ENCODE peak calls at places on chromosomes 13 and 19, in eight cellular contexts. One of them, this sample, is unnamed.
A peak's percentile ranks its signal among the peaks of the same experiment; 100 is the strongest.

GRCh38 chr13:28530729-28531194 is 35.8 kb upstream of the FLT1 start:
- DNase-seq in PC-9: no peak
- DNase-seq in AG09309: no peak
- DNase-seq in brain microvascular endothelial cell: no peak
- DNase-seq in colonic mucosa: no peak
- DNase-seq in omental fat pad: no peak
- DNase-seq in AG04450: no peak
- DNase-seq in vagina: no peak
- DNase-seq in this sample: no peak

GRCh38 chr13:27953671-27954405 is 15.3 kb downstream of the CDX2 start:
- DNase-seq in PC-9: peak; percentile 6
- DNase-seq in AG09309: peak; percentile 7
- DNase-seq in brain microvascular endothelial cell: peak; percentile 23
- DNase-seq in colonic mucosa: peak; percentile 82
- DNase-seq in omental fat pad: no peak
- DNase-seq in AG04450: peak; percentile 10
- DNase-seq in vagina: no peak
- DNase-seq in this sample: peak; percentile 70

GRCh38 chr19:19062454-19063182 is 1.2 kb upstream of the SLC25A42 start:
- DNase-seq in PC-9: no peak
- DNase-seq in AG09309: no peak
- DNase-seq in brain microvascular endothelial cell: peak; percentile 11
- DNase-seq in colonic mucosa: no peak
- DNase-seq in omental fat pad: no peak
- DNase-seq in AG04450: peak; percentile 11
- DNase-seq in vagina: no peak
- DNase-seq in this sample: peak; percentile 51

GRCh38 chr13:114222461-114222968 is 12.2 kb upstream of the CDC16 start:
- DNase-seq in PC-9: no peak
- DNase-seq in AG09309: no peak
- DNase-seq in brain microvascular endothelial cell: peak; percentile 58
- DNase-seq in colonic mucosa: no peak
- DNase-seq in omental fat pad: no peak
- DNase-seq in AG04450: no peak
- DNase-seq in vagina: peak; percentile 75
- DNase-seq in this sample: no peak

GRCh38 chr13:101144808-101145419 is 271.4 kb downstream of the NALCN start:
- DNase-seq in PC-9: peak; percentile 7
- DNase-seq in AG09309: no peak
- DNase-seq in brain microvascular endothelial cell: peak; percentile 22
- DNase-seq in colonic mucosa: no peak
- DNase-seq in omental fat pad: no peak
- DNase-seq in AG04450: peak; percentile 29
- DNase-seq in vagina: no peak
- DNase-seq in this sample: peak; percentile 67

GRCh38 chr13:20136781-20137703 is 23.8 kb downstream of the GJA3 start:
- DNase-seq in PC-9: peak; percentile 32
- DNase-seq in AG09309: no peak
- DNase-seq in brain microvascular endothelial cell: no peak
- DNase-seq in colonic mucosa: peak; percentile 68
- DNase-seq in omental fat pad: no peak
- DNase-seq in AG04450: no peak
- DNase-seq in vagina: peak; percentile 62
- DNase-seq in this sample: no peak

GRCh38 chr13:19794552-19795143 is 11.9 kb upstream of the PSPC1 start:
- DNase-seq in PC-9: peak; percentile 71
- DNase-seq in AG09309: no peak
- DNase-seq in brain microvascular endothelial cell: no peak
- DNase-seq in colonic mucosa: no peak
- DNase-seq in omental fat pad: no peak
- DNase-seq in AG04450: no peak
- DNase-seq in vagina: no peak
- DNase-seq in this sample: no peak

GRCh38 chr13:110018009-110018408 is 231.6 kb upstream of the IRS2 start:
- DNase-seq in PC-9: no peak
- DNase-seq in AG09309: no peak
- DNase-seq in brain microvascular endothelial cell: no peak
- DNase-seq in colonic mucosa: no peak
- DNase-seq in omental fat pad: no peak
- DNase-seq in AG04450: no peak
- DNase-seq in vagina: no peak
- DNase-seq in this sample: no peak

GRCh38 chr13:113532156-113532806 is 41.8 kb upstream of the DCUN1D2 start:
- DNase-seq in PC-9: peak; percentile 85
- DNase-seq in AG09309: no peak
- DNase-seq in brain microvascular endothelial cell: no peak
- DNase-seq in colonic mucosa: no peak
- DNase-seq in omental fat pad: no peak
- DNase-seq in AG04450: no peak
- DNase-seq in vagina: no peak
- DNase-seq in this sample: no peak

GRCh38 chr13:37403776-37404497 is 194.6 kb downstream of the POSTN start:
- DNase-seq in PC-9: no peak
- DNase-seq in AG09309: peak; percentile 94
- DNase-seq in brain microvascular endothelial cell: peak; percentile 87
- DNase-seq in colonic mucosa: no peak
- DNase-seq in omental fat pad: no peak
- DNase-seq in AG04450: peak; percentile 73
- DNase-seq in vagina: no peak
- DNase-seq in this sample: no peak

GRCh38 chr19:39915101-39915847 is 19.2 kb downstream of the FCGBP start:
- DNase-seq in PC-9: no peak
- DNase-seq in AG09309: no peak
- DNase-seq in brain microvascular endothelial cell: no peak
- DNase-seq in colonic mucosa: peak; percentile 20
- DNase-seq in omental fat pad: no peak
- DNase-seq in AG04450: no peak
- DNase-seq in vagina: no peak
- DNase-seq in this sample: no peak

GRCh38 chr13:40371531-40372125 is 294.8 kb downstream of the FOXO1 start:
- DNase-seq in PC-9: no peak
- DNase-seq in AG09309: no peak
- DNase-seq in brain microvascular endothelial cell: no peak
- DNase-seq in colonic mucosa: no peak
- DNase-seq in omental fat pad: no peak
- DNase-seq in AG04450: no peak
- DNase-seq in vagina: no peak
- DNase-seq in this sample: no peak

GRCh38 chr19:13428352-13428751 is 77.9 kb downstream of the CACNA1A start:
- DNase-seq in PC-9: no peak
- DNase-seq in AG09309: no peak
- DNase-seq in brain microvascular endothelial cell: peak; percentile 26
- DNase-seq in colonic mucosa: peak; percentile 17
- DNase-seq in omental fat pad: no peak
- DNase-seq in AG04450: peak; percentile 3
- DNase-seq in vagina: no peak
- DNase-seq in this sample: peak; percentile 42
- TF ChIP-seq CTCF in PC-9: peak; percentile 66
- TF ChIP-seq CTCF in AG09309: peak; percentile 76
- TF ChIP-seq CTCF in brain microvascular endothelial cell: peak; percentile 74
- TF ChIP-seq CTCF in colonic mucosa: no peak
- TF ChIP-seq CTCF in omental fat pad: no peak
- TF ChIP-seq CTCF in AG04450: peak; percentile 75
- TF ChIP-seq CTCF in vagina: no peak
- TF ChIP-seq CTCF in this sample: peak; percentile 33

DNA sequence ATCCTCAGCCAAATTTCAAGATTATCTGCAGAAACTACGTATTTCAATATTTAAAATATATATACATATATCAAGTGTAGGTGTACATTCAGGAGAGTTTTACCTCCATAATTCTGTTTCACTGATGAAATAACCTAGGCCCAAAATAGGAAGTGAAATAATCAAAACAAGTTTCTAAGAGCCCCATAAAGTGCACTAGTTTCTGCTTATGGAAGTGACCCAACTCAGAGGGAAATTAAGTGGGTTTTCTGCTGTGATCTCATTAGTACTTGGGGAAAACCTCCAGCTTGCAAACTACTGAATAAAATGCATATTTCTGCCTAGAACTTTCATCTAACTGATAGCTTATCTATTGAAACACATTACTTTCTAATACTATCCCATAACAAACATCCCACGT is 45.4 kb upstream of the MIR17HG start:
- DNase-seq in PC-9: no peak
- DNase-seq in AG09309: no peak
- DNase-seq in brain microvascular endothelial cell: no peak
- DNase-seq in colonic mucosa: no peak
- DNase-seq in omental fat pad: no peak
- DNase-seq in AG04450: no peak
- DNase-seq in vagina: no peak
- DNase-seq in this sample: no peak
- TF ChIP-seq CTCF in PC-9: no peak
- TF ChIP-seq CTCF in AG09309: no peak
- TF ChIP-seq CTCF in brain microvascular endothelial cell: no peak
- TF ChIP-seq CTCF in colonic mucosa: no peak
- TF ChIP-seq CTCF in omental fat pad: no peak
- TF ChIP-seq CTCF in AG04450: no peak
- TF ChIP-seq CTCF in vagina: no peak
- TF ChIP-seq CTCF in this sample: no peak

DNA sequence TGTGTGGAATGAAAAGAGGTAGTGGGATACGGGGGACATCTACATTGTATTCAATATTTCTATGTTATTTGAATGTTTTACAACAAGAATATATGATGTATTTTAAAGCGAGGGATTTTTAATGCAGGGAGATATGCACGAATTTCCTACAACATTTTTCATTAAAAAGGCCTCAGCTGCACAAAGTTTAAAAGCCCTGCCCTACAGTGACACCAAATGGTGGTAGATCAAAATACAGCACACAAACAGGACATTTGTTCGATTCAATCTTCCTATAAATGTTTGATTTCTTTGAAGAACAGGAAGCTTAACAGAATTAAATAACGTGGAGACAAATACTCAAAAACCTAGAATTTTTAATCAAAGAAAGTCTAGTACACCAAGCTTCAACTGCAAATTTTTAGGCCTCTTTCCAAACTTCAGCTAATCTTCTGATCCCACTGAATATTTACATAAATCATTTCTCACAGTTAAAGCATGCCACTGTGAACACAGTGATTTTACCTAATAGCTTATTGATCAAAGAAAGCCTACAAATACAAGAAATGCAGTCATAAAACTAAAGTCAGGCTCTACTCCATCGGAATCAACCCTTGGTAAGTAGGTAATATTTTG is 257.2 kb downstream of the DIAPH3 start:
- DNase-seq in PC-9: no peak
- DNase-seq in AG09309: peak; percentile 13
- DNase-seq in brain microvascular endothelial cell: peak; percentile 37
- DNase-seq in colonic mucosa: no peak
- DNase-seq in omental fat pad: no peak
- DNase-seq in AG04450: peak; percentile 8
- DNase-seq in vagina: no peak
- DNase-seq in this sample: peak; percentile 43
- TF ChIP-seq CTCF in PC-9: peak; percentile 74
- TF ChIP-seq CTCF in AG09309: peak; percentile 57
- TF ChIP-seq CTCF in brain microvascular endothelial cell: peak; percentile 71
- TF ChIP-seq CTCF in colonic mucosa: peak; percentile 40
- TF ChIP-seq CTCF in omental fat pad: no peak
- TF ChIP-seq CTCF in AG04450: peak; percentile 75
- TF ChIP-seq CTCF in vagina: no peak
- TF ChIP-seq CTCF in this sample: peak; percentile 50

DNA sequence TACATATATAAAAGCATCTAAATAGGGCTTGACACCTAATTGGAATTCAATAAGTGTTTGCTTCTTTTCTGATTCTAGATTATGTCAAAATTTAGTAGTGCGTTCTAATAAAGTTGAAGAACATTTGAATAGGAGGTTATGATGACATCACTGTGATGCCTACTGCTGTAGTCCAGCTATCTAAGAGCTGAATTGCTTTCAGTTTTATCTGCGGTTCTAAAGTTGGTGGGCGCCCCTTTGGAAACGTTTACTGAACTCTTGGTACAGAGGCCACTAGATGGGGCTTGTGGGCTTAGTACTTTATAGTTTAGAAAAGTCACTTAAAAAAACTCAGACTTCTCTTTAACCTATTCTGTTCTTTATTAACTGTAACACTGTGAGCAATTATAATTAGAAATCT is 776.9 kb downstream of the GPC5 start:
- DNase-seq in PC-9: no peak
- DNase-seq in AG09309: no peak
- DNase-seq in brain microvascular endothelial cell: peak; percentile 78
- DNase-seq in colonic mucosa: peak; percentile 20
- DNase-seq in omental fat pad: no peak
- DNase-seq in AG04450: peak; percentile 34
- DNase-seq in vagina: no peak
- DNase-seq in this sample: peak; percentile 41
- TF ChIP-seq CTCF in PC-9: no peak
- TF ChIP-seq CTCF in AG09309: peak; percentile 4
- TF ChIP-seq CTCF in brain microvascular endothelial cell: peak; percentile 74
- TF ChIP-seq CTCF in colonic mucosa: no peak
- TF ChIP-seq CTCF in omental fat pad: no peak
- TF ChIP-seq CTCF in AG04450: peak; percentile 62
- TF ChIP-seq CTCF in vagina: no peak
- TF ChIP-seq CTCF in this sample: peak; percentile 39

GRCh38 chr19:17677002-17677401 is 11.2 kb downstream of the UNC13A start:
- DNase-seq in PC-9: peak; percentile 14
- DNase-seq in AG09309: no peak
- DNase-seq in brain microvascular endothelial cell: no peak
- DNase-seq in colonic mucosa: no peak
- DNase-seq in omental fat pad: no peak
- DNase-seq in AG04450: no peak
- DNase-seq in vagina: no peak
- DNase-seq in this sample: peak; percentile 56
- TF ChIP-seq CTCF in PC-9: peak; percentile 50
- TF ChIP-seq CTCF in AG09309: peak; percentile 8
- TF ChIP-seq CTCF in brain microvascular endothelial cell: peak; percentile 42
- TF ChIP-seq CTCF in colonic mucosa: no peak
- TF ChIP-seq CTCF in omental fat pad: no peak
- TF ChIP-seq CTCF in AG04450: peak; percentile 3
- TF ChIP-seq CTCF in vagina: no peak
- TF ChIP-seq CTCF in this sample: no peak